ENCODE peak calls at places on chromosome 7, in six cellular contexts. J, L, O, A, Q and F are unnamed samples.

GRCh38 chr7:42105541-42106349 is 131.3 kb downstream of the GLI3 start:
- DNase-seq in J (no peak), A (no peak), Q (no peak), O (no peak), L (no peak), F (no peak)

GRCh38 chr7:129784783-129785456 is 167.8 kb downstream of the UBE2H start:
- DNase-seq in A (no peak), Q (no peak), J (no peak), L (no peak), O (no peak), F (no peak)

GRCh38 chr7:51265066-51265907 is 51.3 kb downstream of the COBL start:
- DNase-seq in J (no peak), L (no peak), A (no peak), Q (no peak), O (no peak), F (no peak)

GRCh38 chr7:147765301-147765700 is 825.3 kb upstream of the C7orf33 start:
- DNase-seq in A (no peak), Q (no peak), J (no peak), L (no peak), O (no peak), F (no peak)

GRCh38 chr7:139479620-139480019 is 3.9 kb downstream of the KLRG2 start:
- DNase-seq in J (no peak), L (no peak), A (peak; percentile 16), O (no peak), Q (no peak), F (no peak)

GRCh38 chr7:26627871-26628270 is 236.5 kb downstream of the SKAP2 start:
- DNase-seq in A (no peak), J (no peak), O (no peak), Q (no peak), L (no peak), F (no peak)

GRCh38 chr7:6419310-6419773 is 28.4 kb downstream of the DAGLB start:
- DNase-seq in L (no peak), A (no peak), Q (no peak), J (no peak), O (no peak), F (no peak)

GRCh38 chr7:74094224-74095095 is 10.9 kb downstream of the LIMK1 start:
- DNase-seq in L (peak; percentile 92), A (peak; percentile 64), J (peak; percentile 35), O (peak; percentile 94), Q (peak; percentile 65), F (no peak)

GRCh38 chr7:130154131-130154500 is 51.1 kb downstream of the TMEM209 start:
- DNase-seq in A (no peak), J (no peak), O (no peak), Q (no peak), L (no peak), F (no peak)

GRCh38 chr7:81185072-81185471 is 266.2 kb upstream of the SEMA3C start:
- DNase-seq in O (no peak), A (no peak), J (no peak), L (no peak), Q (no peak), F (no peak)

GRCh38 chr7:137801003-137801402 is 45.8 kb downstream of the DGKI start:
- DNase-seq in J (no peak), O (no peak), A (no peak), Q (no peak), L (no peak), F (no peak)

GRCh38 chr7:143416565-143417149 is 8.0 kb upstream of the EPHA1 start:
- DNase-seq in L (peak; percentile 78), A (no peak), J (peak; percentile 64), O (no peak), Q (no peak), F (no peak)

GRCh38 chr7:57305192-57305748 is 144.7 kb upstream of the ZNF716 start:
- DNase-seq in A (peak; percentile 46), J (no peak), Q (no peak), L (no peak), O (no peak), F (peak; percentile 9)

GRCh38 chr7:38929460-38930171 is 20.6 kb upstream of the VPS41 start:
- DNase-seq in L (no peak), Q (no peak), J (peak; percentile 60), O (no peak), A (no peak), F (no peak)

GRCh38 chr7:2572101-2572842 is 13.5 kb downstream of the IQCE start:
- DNase-seq in J (no peak), L (no peak), A (no peak), O (no peak), Q (no peak), F (no peak)

GRCh38 chr7:78939669-78940068 is 513.8 kb downstream of the MAGI2 start:
- DNase-seq in J (no peak), L (no peak), A (no peak), Q (no peak), O (no peak), F (no peak)

GRCh38 chr7:44065431-44066110 is at the start of gene PGAM2:
- DNase-seq in Q (no peak), J (peak; percentile 90), A (no peak), L (no peak), O (no peak), F (peak; percentile 84)

GRCh38 chr7:1192171-1192676 is 32.2 kb upstream of the ZFAND2A start:
- DNase-seq in A (no peak), O (no peak), J (no peak), L (no peak), Q (no peak), F (no peak)

GRCh38 chr7:38020134-38020533 is 99.7 kb downstream of the EPDR1 start:
- DNase-seq in Q (no peak), L (no peak), J (no peak), O (no peak), A (no peak), F (no peak)

GRCh38 chr7:1768835-1769234 is 98.8 kb downstream of the ELFN1 start:
- DNase-seq in A (peak; percentile 77), Q (no peak), L (peak; percentile 40), J (no peak), O (peak; percentile 35), F (no peak)

DNA sequence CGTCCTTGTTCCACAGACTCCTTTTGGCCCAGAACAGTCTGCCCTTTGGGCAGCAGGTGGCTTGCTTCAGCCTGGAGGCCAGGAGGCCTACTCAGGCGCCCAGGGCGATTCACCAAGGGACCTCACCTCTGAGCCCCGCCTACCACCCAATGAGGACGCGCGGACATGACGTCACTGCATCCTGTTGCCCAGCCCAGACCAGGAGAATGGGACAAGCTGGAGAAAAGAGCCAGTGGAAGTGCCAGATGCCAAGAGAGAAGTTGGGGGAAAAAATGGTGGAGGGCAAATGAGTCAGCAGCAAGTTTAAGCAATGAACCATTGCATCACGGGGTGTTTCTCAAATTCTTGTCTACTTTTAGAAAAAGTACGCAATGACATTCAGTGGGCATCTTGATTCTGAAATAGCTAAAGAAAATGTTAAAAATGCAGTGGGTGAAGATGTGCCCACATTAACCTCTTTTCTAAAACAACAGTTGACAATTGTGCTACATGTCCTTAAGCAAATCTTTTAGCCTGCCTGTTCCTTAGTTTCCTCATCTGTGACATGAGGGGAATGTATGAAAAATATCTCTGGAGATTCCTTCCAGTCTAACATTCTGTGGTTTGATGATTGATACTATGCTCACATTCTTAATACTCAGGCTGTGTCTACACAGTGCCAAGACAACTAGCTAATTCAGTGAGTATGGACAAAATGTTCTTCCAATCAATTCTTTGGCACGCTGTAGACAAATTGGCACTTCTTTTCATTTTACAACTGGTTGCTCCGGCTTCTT is 23.9 kb upstream of the LEP start:
- DNase-seq in O (no peak), Q (no peak), A (no peak), J (no peak), L (no peak), F (no peak)
- H3K27ac ChIP-seq in O (no peak overlapping the region), Q (no peak overlapping the region), A (no peak overlapping the region), J (no peak overlapping the region), L (no peak overlapping the region), F (no peak overlapping the region)

GRCh38 chr7:149690688-149691446 is 82.5 kb downstream of the ZNF467 start:
- DNase-seq in L (peak; percentile 78), O (no peak), Q (peak; percentile 41), A (peak; percentile 54), J (peak; percentile 18), F (peak; percentile 40)

GRCh38 chr7:149689591-149689845 is 83.9 kb downstream of the ZNF467 start:
- DNase-seq in L (no peak), O (no peak), A (no peak), Q (no peak), J (no peak), F (no peak)

GRCh38 chr7:149692557-149692982 is 80.8 kb downstream of the ZNF467 start:
- DNase-seq in L (no peak), A (peak; percentile 17), J (peak; percentile 29), O (no peak), Q (no peak), F (peak; percentile 80)

GRCh38 chr7:149688836-149689590 is 84.4 kb downstream of the ZNF467 start:
- DNase-seq in J (no peak), Q (no peak), O (no peak), L (no peak), A (no peak), F (no peak)

DNA sequence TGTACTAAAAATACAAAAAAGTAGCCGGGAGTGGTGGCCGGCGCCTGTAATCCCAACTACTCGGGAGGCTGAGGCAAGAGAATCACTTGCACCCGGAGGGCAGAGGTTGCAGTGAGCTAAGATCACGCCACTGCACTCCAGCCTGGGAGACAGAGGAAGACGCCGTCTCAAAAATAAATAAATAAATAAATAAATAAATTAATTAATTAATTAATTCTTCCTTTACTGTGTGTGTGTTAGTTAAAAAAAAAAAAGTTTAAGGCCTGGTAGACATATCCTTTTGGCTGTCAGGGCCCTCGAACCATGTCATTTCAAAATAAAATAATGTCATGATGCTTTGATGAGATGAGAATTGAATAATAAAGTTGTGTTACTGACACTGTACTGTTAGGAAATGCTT is 81.3 kb downstream of the ZNF467 start:
- DNase-seq in L (no peak), O (no peak), J (no peak), Q (no peak), A (no peak), F (no peak)
- H3K4me3 ChIP-seq in L (no peak overlapping the region), O (no peak overlapping the region), J (peak overlapping the region; percentile 22), Q (no peak overlapping the region), A (peak overlapping the region; percentile 52), F (peak overlapping the region; percentile 35)

DNA sequence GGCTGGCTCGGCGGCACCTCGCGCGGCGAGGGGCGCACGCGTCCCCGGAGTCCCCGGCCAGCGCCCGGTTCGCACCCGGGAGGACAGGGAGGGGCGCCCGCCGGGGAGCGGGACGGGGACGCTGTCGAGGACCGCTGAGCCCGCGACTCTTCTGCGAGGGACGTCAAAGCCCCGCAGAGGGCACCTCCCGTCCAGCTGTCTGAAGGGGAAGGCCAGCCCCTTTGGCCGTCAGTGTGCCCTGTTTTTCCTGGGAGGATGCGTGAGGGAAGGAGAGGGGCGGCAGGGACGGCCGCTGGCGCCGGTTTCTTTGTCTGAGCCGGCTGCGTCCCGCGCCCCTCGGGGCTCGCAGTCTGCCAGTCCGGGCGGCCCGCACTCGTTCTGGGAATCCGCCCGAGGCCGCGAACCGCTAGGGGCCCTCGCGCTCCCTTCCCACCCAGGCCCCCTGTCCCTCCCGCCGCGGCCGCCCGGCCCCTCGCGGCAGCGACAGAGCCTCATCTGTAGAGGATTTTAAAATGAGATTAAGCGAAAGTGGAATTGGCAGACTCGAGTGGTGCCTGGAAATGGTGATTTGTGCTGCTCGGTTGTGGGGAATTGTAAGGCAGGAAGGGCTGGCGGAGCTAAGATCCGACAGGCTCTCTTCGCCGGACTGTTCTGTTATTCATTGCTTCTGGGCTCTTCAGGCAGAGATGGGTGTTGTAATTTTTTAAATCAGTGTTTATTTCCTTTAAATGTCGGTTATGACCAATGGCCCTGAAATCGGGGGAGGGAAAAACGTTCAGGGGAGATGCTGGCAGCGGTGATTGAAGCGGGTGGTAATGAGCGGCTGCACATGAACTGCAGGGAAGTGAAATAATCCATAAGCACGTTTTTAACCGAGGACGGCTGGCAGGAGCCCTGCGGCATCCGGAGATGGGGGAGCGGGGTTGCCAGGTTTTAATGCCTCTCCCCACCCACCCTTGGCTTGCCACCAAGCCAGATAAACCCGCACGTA is 622 bp upstream of the RELN start:
- DNase-seq in L (peak; percentile 3), Q (no peak), O (no peak), A (peak; percentile 23), J (peak; percentile 81), F (peak; percentile 61)
- TF ChIP-seq CTCF in L (no peak), Q (peak; percentile 10), O (no peak), A (no peak), J (peak; percentile 18), F (peak; percentile 36)

GRCh38 chr7:23514755-23515154 is 17.0 kb downstream of the TRA2A start:
- DNase-seq in O (no peak), L (no peak), J (no peak), A (no peak), Q (no peak), F (no peak)
- H3K27ac ChIP-seq in O (no peak overlapping the region), L (no peak overlapping the region), J (no peak overlapping the region), A (no peak overlapping the region), Q (no peak overlapping the region), F (no peak overlapping the region)